ENCODE peak calls at places on chromosomes 5 and 9, in eight cellular contexts. One of them, this sample, is unnamed.

GRCh38 chr9:118058227-118058626 is 354.0 kb downstream of the TLR4 start:
- DNase-seq in MCF 10A: no peak
- DNase-seq in glutamatergic neuron: no peak
- DNase-seq in endothelial cell of umbilical vein: no peak
- DNase-seq in HFF-Myc: no peak
- DNase-seq in mammary epithelial cell: no peak
- DNase-seq in IMR-90: no peak
- DNase-seq in CD8-positive, alpha-beta T cell: no peak
- DNase-seq in this sample: no peak

GRCh38 chr5:154274828-154275185 is 84.3 kb downstream of the GALNT10 start:
- DNase-seq in MCF 10A: peak
- DNase-seq in glutamatergic neuron: no peak
- DNase-seq in endothelial cell of umbilical vein: no peak
- DNase-seq in HFF-Myc: no peak
- DNase-seq in mammary epithelial cell: peak
- DNase-seq in IMR-90: peak
- DNase-seq in CD8-positive, alpha-beta T cell: no peak
- DNase-seq in this sample: no peak

GRCh38 chr5:144308211-144308610 is 137.5 kb downstream of the KCTD16 start:
- DNase-seq in MCF 10A: no peak
- DNase-seq in glutamatergic neuron: no peak
- DNase-seq in endothelial cell of umbilical vein: no peak
- DNase-seq in HFF-Myc: no peak
- DNase-seq in mammary epithelial cell: no peak
- DNase-seq in IMR-90: no peak
- DNase-seq in CD8-positive, alpha-beta T cell: no peak
- DNase-seq in this sample: no peak

GRCh38 chr5:113224605-113225065 is 210.2 kb downstream of the TSSK1B start:
- DNase-seq in MCF 10A: no peak
- DNase-seq in glutamatergic neuron: no peak
- DNase-seq in endothelial cell of umbilical vein: peak
- DNase-seq in HFF-Myc: no peak
- DNase-seq in mammary epithelial cell: no peak
- DNase-seq in IMR-90: peak
- DNase-seq in CD8-positive, alpha-beta T cell: no peak
- DNase-seq in this sample: no peak

GRCh38 chr5:39423331-39423751 is 1.4 kb downstream of the DAB2 start:
- DNase-seq in MCF 10A: no peak
- DNase-seq in glutamatergic neuron: no peak
- DNase-seq in endothelial cell of umbilical vein: peak
- DNase-seq in HFF-Myc: no peak
- DNase-seq in mammary epithelial cell: peak
- DNase-seq in IMR-90: no peak
- DNase-seq in CD8-positive, alpha-beta T cell: no peak
- DNase-seq in this sample: no peak

GRCh38 chr5:72146056-72146455 is 38.8 kb downstream of the MAP1B start:
- DNase-seq in MCF 10A: no peak
- DNase-seq in glutamatergic neuron: no peak
- DNase-seq in endothelial cell of umbilical vein: no peak
- DNase-seq in HFF-Myc: no peak
- DNase-seq in mammary epithelial cell: no peak
- DNase-seq in IMR-90: no peak
- DNase-seq in CD8-positive, alpha-beta T cell: no peak
- DNase-seq in this sample: no peak

GRCh38 chr5:78699565-78700143 is 51.1 kb upstream of the LHFPL2 start:
- DNase-seq in MCF 10A: peak
- DNase-seq in glutamatergic neuron: no peak
- DNase-seq in endothelial cell of umbilical vein: peak
- DNase-seq in HFF-Myc: peak
- DNase-seq in mammary epithelial cell: peak
- DNase-seq in IMR-90: peak
- DNase-seq in CD8-positive, alpha-beta T cell: no peak
- DNase-seq in this sample: peak

GRCh38 chr5:107831612-107832395 is 161.1 kb upstream of the EFNA5 start:
- DNase-seq in MCF 10A: no peak
- DNase-seq in glutamatergic neuron: no peak
- DNase-seq in endothelial cell of umbilical vein: no peak
- DNase-seq in HFF-Myc: no peak
- DNase-seq in mammary epithelial cell: no peak
- DNase-seq in IMR-90: peak
- DNase-seq in CD8-positive, alpha-beta T cell: no peak
- DNase-seq in this sample: no peak

GRCh38 chr5:66362021-66362420 is 217.9 kb downstream of the SREK1 start:
- DNase-seq in MCF 10A: no peak
- DNase-seq in glutamatergic neuron: no peak
- DNase-seq in endothelial cell of umbilical vein: no peak
- DNase-seq in HFF-Myc: no peak
- DNase-seq in mammary epithelial cell: no peak
- DNase-seq in IMR-90: no peak
- DNase-seq in CD8-positive, alpha-beta T cell: no peak
- DNase-seq in this sample: no peak

GRCh38 chr9:31027678-31028077 is 1356.8 kb upstream of the ACO1 start:
- DNase-seq in MCF 10A: no peak
- DNase-seq in glutamatergic neuron: no peak
- DNase-seq in endothelial cell of umbilical vein: no peak
- DNase-seq in HFF-Myc: no peak
- DNase-seq in mammary epithelial cell: no peak
- DNase-seq in IMR-90: no peak
- DNase-seq in CD8-positive, alpha-beta T cell: no peak
- DNase-seq in this sample: no peak

GRCh38 chr9:127214421-127215265 is 49.9 kb upstream of the GARNL3 start:
- DNase-seq in MCF 10A: peak
- DNase-seq in glutamatergic neuron: peak
- DNase-seq in endothelial cell of umbilical vein: peak
- DNase-seq in HFF-Myc: no peak
- DNase-seq in mammary epithelial cell: peak
- DNase-seq in IMR-90: peak
- DNase-seq in CD8-positive, alpha-beta T cell: peak
- DNase-seq in this sample: peak

GRCh38 chr9:69376651-69377050 is 51.6 kb downstream of the ENTREP1 start:
- DNase-seq in MCF 10A: peak
- DNase-seq in glutamatergic neuron: no peak
- DNase-seq in endothelial cell of umbilical vein: peak
- DNase-seq in HFF-Myc: peak
- DNase-seq in mammary epithelial cell: peak
- DNase-seq in IMR-90: peak
- DNase-seq in CD8-positive, alpha-beta T cell: no peak
- DNase-seq in this sample: no peak

DNA sequence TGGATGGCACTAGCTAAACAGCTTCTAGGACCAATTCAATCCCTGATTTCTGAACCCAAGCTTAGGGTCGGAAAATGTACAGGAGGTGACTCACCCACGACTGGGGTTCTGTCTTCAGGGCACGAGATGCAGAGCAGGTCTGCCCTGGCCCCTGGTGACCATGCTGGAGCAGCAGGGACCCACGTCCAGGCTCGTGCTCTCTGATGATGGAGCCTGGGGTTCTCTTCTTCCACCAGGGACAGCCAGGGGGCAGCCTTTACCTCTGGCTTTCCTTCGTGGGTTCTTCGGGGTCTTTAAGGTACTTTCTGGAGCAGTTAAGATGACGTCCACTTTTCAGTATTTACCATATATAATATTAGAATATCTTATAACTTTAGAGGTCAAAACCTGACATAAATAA is 2.1 kb downstream of the CFAP77 start:
- DNase-seq in MCF 10A: peak
- DNase-seq in glutamatergic neuron: peak
- DNase-seq in endothelial cell of umbilical vein: peak
- DNase-seq in HFF-Myc: no peak
- DNase-seq in mammary epithelial cell: peak
- DNase-seq in IMR-90: no peak
- DNase-seq in CD8-positive, alpha-beta T cell: no peak
- DNase-seq in this sample: peak
- TF ChIP-seq CTCF in MCF 10A: peak
- TF ChIP-seq CTCF in glutamatergic neuron: peak
- TF ChIP-seq CTCF in endothelial cell of umbilical vein: peak
- TF ChIP-seq CTCF in HFF-Myc: peak
- TF ChIP-seq CTCF in mammary epithelial cell: peak
- TF ChIP-seq CTCF in IMR-90: peak
- TF ChIP-seq CTCF in CD8-positive, alpha-beta T cell: peak
- TF ChIP-seq CTCF in this sample: peak

GRCh38 chr5:61637566-61637965 is 305.5 kb downstream of the ZSWIM6 start:
- DNase-seq in MCF 10A: peak
- DNase-seq in glutamatergic neuron: peak
- DNase-seq in endothelial cell of umbilical vein: no peak
- DNase-seq in HFF-Myc: no peak
- DNase-seq in mammary epithelial cell: no peak
- DNase-seq in IMR-90: no peak
- DNase-seq in CD8-positive, alpha-beta T cell: no peak
- DNase-seq in this sample: peak

GRCh38 chr5:61638476-61638875 is 306.4 kb downstream of the ZSWIM6 start:
- DNase-seq in MCF 10A: no peak
- DNase-seq in glutamatergic neuron: no peak
- DNase-seq in endothelial cell of umbilical vein: no peak
- DNase-seq in HFF-Myc: no peak
- DNase-seq in mammary epithelial cell: no peak
- DNase-seq in IMR-90: no peak
- DNase-seq in CD8-positive, alpha-beta T cell: no peak
- DNase-seq in this sample: no peak

GRCh38 chr5:61640631-61641030 is 308.6 kb downstream of the ZSWIM6 start:
- DNase-seq in MCF 10A: peak
- DNase-seq in glutamatergic neuron: no peak
- DNase-seq in endothelial cell of umbilical vein: no peak
- DNase-seq in HFF-Myc: no peak
- DNase-seq in mammary epithelial cell: peak
- DNase-seq in IMR-90: no peak
- DNase-seq in CD8-positive, alpha-beta T cell: no peak
- DNase-seq in this sample: no peak

DNA sequence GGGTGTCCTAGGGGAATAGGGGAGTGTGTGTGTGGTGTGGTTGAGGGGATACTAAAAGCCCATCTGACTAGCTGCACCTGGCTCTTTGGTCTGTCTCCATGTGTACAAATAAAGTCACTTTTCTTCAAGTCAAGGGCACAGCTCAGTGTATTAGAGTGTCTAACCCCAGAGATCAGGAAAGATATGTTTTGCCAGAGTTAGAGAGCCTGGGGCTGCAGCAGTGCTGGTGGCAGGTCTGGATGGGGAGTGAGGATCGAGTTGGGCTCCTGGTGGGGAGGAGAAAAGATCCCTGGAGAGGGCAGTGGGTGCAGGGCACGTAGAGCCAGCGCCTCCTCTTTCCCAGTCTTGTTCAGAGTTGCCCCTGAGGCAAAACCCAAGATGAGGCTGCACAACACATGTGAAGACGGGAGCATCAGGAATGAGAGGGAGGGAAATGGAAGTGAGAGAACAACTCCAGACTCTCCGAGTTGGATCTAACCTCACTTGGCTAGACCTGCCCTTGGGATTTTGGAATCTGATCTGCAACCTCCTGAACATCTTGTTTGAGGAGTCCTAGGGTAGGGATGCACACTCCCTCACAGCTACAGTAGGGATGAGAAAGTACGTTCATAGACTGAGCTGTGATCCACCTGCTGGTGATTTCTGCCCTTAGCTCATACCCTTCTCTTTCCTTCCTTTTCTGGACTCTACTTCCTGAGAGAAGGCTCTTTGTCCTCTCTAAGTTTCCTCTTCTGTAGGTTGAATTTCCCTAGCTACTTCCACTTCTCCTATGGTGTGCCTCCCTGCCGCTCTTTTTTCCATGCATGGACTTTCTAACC is 309.9 kb downstream of the ZSWIM6 start:
- DNase-seq in MCF 10A: no peak
- DNase-seq in glutamatergic neuron: no peak
- DNase-seq in endothelial cell of umbilical vein: no peak
- DNase-seq in HFF-Myc: no peak
- DNase-seq in mammary epithelial cell: no peak
- DNase-seq in IMR-90: no peak
- DNase-seq in CD8-positive, alpha-beta T cell: no peak
- DNase-seq in this sample: no peak
- TF ChIP-seq CTCF in MCF 10A: no peak
- TF ChIP-seq CTCF in glutamatergic neuron: no peak
- TF ChIP-seq CTCF in endothelial cell of umbilical vein: no peak
- TF ChIP-seq CTCF in HFF-Myc: peak
- TF ChIP-seq CTCF in mammary epithelial cell: peak
- TF ChIP-seq CTCF in IMR-90: peak
- TF ChIP-seq CTCF in CD8-positive, alpha-beta T cell: no peak
- TF ChIP-seq CTCF in this sample: no peak

DNA sequence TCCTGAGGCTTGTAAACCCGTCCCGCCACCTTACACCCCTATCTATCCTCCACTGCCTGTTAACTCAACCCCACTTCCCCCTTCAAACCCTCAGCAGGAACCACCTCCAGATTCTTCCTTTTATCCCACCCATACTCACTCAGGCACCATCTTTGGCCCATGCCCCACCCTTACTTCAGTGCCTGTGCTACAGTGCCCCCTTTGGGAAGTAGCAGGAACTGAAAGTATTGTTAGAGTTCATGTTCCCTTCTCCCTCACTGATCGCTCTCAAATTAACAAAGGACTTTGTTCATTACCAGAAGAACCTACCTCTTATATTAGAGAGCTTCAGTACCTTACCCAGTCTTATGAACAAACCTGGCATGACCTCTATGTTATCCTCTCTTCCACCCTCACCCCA is 92.2 kb upstream of the MOCS2 start:
- DNase-seq in MCF 10A: no peak
- DNase-seq in glutamatergic neuron: no peak
- DNase-seq in endothelial cell of umbilical vein: no peak
- DNase-seq in HFF-Myc: no peak
- DNase-seq in mammary epithelial cell: no peak
- DNase-seq in IMR-90: no peak
- DNase-seq in CD8-positive, alpha-beta T cell: no peak
- DNase-seq in this sample: no peak
- TF ChIP-seq CTCF in MCF 10A: peak
- TF ChIP-seq CTCF in glutamatergic neuron: no peak
- TF ChIP-seq CTCF in endothelial cell of umbilical vein: peak
- TF ChIP-seq CTCF in HFF-Myc: peak
- TF ChIP-seq CTCF in mammary epithelial cell: no peak
- TF ChIP-seq CTCF in IMR-90: no peak
- TF ChIP-seq CTCF in CD8-positive, alpha-beta T cell: no peak
- TF ChIP-seq CTCF in this sample: peak

GRCh38 chr5:171128136-171128535 is 180.9 kb upstream of the TLX3 start:
- DNase-seq in MCF 10A: no peak
- DNase-seq in glutamatergic neuron: no peak
- DNase-seq in endothelial cell of umbilical vein: no peak
- DNase-seq in HFF-Myc: no peak
- DNase-seq in mammary epithelial cell: no peak
- DNase-seq in IMR-90: no peak
- DNase-seq in CD8-positive, alpha-beta T cell: no peak
- DNase-seq in this sample: no peak

GRCh38 chr5:171123417-171123816 is 185.6 kb upstream of the TLX3 start:
- DNase-seq in MCF 10A: no peak
- DNase-seq in glutamatergic neuron: no peak
- DNase-seq in endothelial cell of umbilical vein: no peak
- DNase-seq in HFF-Myc: no peak
- DNase-seq in mammary epithelial cell: no peak
- DNase-seq in IMR-90: no peak
- DNase-seq in CD8-positive, alpha-beta T cell: no peak
- DNase-seq in this sample: no peak

GRCh38 chr5:171131499-171131898 is 177.5 kb upstream of the TLX3 start:
- DNase-seq in MCF 10A: no peak
- DNase-seq in glutamatergic neuron: no peak
- DNase-seq in endothelial cell of umbilical vein: no peak
- DNase-seq in HFF-Myc: no peak
- DNase-seq in mammary epithelial cell: no peak
- DNase-seq in IMR-90: no peak
- DNase-seq in CD8-positive, alpha-beta T cell: no peak
- DNase-seq in this sample: no peak

GRCh38 chr5:171127314-171127713 is 181.7 kb upstream of the TLX3 start:
- DNase-seq in MCF 10A: no peak
- DNase-seq in glutamatergic neuron: no peak
- DNase-seq in endothelial cell of umbilical vein: no peak
- DNase-seq in HFF-Myc: no peak
- DNase-seq in mammary epithelial cell: no peak
- DNase-seq in IMR-90: peak
- DNase-seq in CD8-positive, alpha-beta T cell: no peak
- DNase-seq in this sample: no peak

GRCh38 chr5:171129308-171129707 is 179.7 kb upstream of the TLX3 start:
- DNase-seq in MCF 10A: no peak
- DNase-seq in glutamatergic neuron: no peak
- DNase-seq in endothelial cell of umbilical vein: no peak
- DNase-seq in HFF-Myc: no peak
- DNase-seq in mammary epithelial cell: no peak
- DNase-seq in IMR-90: no peak
- DNase-seq in CD8-positive, alpha-beta T cell: no peak
- DNase-seq in this sample: no peak
- TF ChIP-seq CTCF in MCF 10A: no peak
- TF ChIP-seq CTCF in glutamatergic neuron: no peak
- TF ChIP-seq CTCF in endothelial cell of umbilical vein: no peak
- TF ChIP-seq CTCF in HFF-Myc: no peak
- TF ChIP-seq CTCF in mammary epithelial cell: no peak
- TF ChIP-seq CTCF in IMR-90: no peak
- TF ChIP-seq CTCF in CD8-positive, alpha-beta T cell: no peak
- TF ChIP-seq CTCF in this sample: no peak

This sample was measured in neural crest cell.